ENCODE peak calls at places on chromosomes 2 and 18, in four cellular contexts. One of them, this sample, is unnamed.

GRCh38 chr2:161097157-161097556 is 63.1 kb upstream of the TANK start:
- DNase-seq in K562: no peak
- DNase-seq in GM12878: no peak
- DNase-seq in HepG2: no peak
- DNase-seq in this sample: no peak

GRCh38 chr2:190578158-190579057 is 43.9 kb upstream of the NEMP2 start:
- DNase-seq in HepG2: peak
- DNase-seq in GM12878: no peak
- DNase-seq in K562: peak
- DNase-seq in this sample: no peak

GRCh38 chr2:233184669-233185068 is 66.8 kb upstream of the ATG16L1 start:
- DNase-seq in GM12878: no peak
- DNase-seq in HepG2: no peak
- DNase-seq in K562: no peak
- DNase-seq in this sample: no peak

GRCh38 chr2:217989221-217989948 is 13.4 kb downstream of the TNS1 start:
- DNase-seq in GM12878: no peak
- DNase-seq in K562: no peak
- DNase-seq in HepG2: no peak
- DNase-seq in this sample: no peak

GRCh38 chr2:215579809-215580208 is 143.9 kb upstream of the FN1 start:
- DNase-seq in HepG2: peak
- DNase-seq in GM12878: no peak
- DNase-seq in K562: no peak
- DNase-seq in this sample: no peak

GRCh38 chr2:4408311-4408710 is 704.9 kb downstream of the DCDC2C start:
- DNase-seq in K562: no peak
- DNase-seq in GM12878: no peak
- DNase-seq in HepG2: no peak
- DNase-seq in this sample: no peak

GRCh38 chr18:9000736-9001135 is 101.8 kb upstream of the NDUFV2 start:
- DNase-seq in K562: no peak
- DNase-seq in GM12878: no peak
- DNase-seq in HepG2: no peak
- DNase-seq in this sample: no peak

GRCh38 chr2:35454966-35455638 is 900.5 kb upstream of the CRIM1 start:
- DNase-seq in K562: no peak
- DNase-seq in HepG2: no peak
- DNase-seq in GM12878: no peak
- DNase-seq in this sample: peak

GRCh38 chr2:32742381-32742780 is 114.5 kb downstream of the TTC27 start:
- DNase-seq in K562: no peak
- DNase-seq in GM12878: no peak
- DNase-seq in HepG2: no peak
- DNase-seq in this sample: no peak

GRCh38 chr2:240431663-240432424 is 3.6 kb upstream of the GPC1 start:
- DNase-seq in K562: no peak
- DNase-seq in GM12878: no peak
- DNase-seq in HepG2: no peak
- DNase-seq in this sample: no peak

GRCh38 chr18:48295586-48296311 is 113.4 kb downstream of the ZBTB7C start:
- DNase-seq in HepG2: peak
- DNase-seq in K562: no peak
- DNase-seq in GM12878: no peak
- DNase-seq in this sample: peak

GRCh38 chr2:30403592-30404353 is 43.3 kb upstream of the LCLAT1 start:
- DNase-seq in K562: no peak
- DNase-seq in GM12878: no peak
- DNase-seq in HepG2: no peak
- DNase-seq in this sample: no peak

GRCh38 chr18:75811156-75811555 is 383.7 kb upstream of the SMIM21 start:
- DNase-seq in HepG2: no peak
- DNase-seq in K562: no peak
- DNase-seq in GM12878: no peak
- DNase-seq in this sample: no peak

GRCh38 chr2:54041135-54041534 is 70.3 kb upstream of the PSME4 start:
- DNase-seq in K562: no peak
- DNase-seq in GM12878: no peak
- DNase-seq in HepG2: no peak
- DNase-seq in this sample: no peak

GRCh38 chr2:113907297-113907696 is 17.4 kb downstream of the ACTR3 start:
- DNase-seq in K562: no peak
- DNase-seq in HepG2: no peak
- DNase-seq in GM12878: no peak
- DNase-seq in this sample: no peak

GRCh38 chr2:234611209-234611608 is 114.3 kb upstream of the ARL4C start:
- DNase-seq in GM12878: no peak
- DNase-seq in K562: peak
- DNase-seq in HepG2: peak
- DNase-seq in this sample: no peak

GRCh38 chr2:9003366-9003615 is 193 bp downstream of the MBOAT2 start:
- DNase-seq in K562: no peak
- DNase-seq in GM12878: no peak
- DNase-seq in HepG2: no peak
- DNase-seq in this sample: no peak

GRCh38 chr2:104378853-104379374 is 475.0 kb upstream of the POU3F3 start:
- DNase-seq in K562: no peak
- DNase-seq in HepG2: peak
- DNase-seq in GM12878: no peak
- DNase-seq in this sample: no peak

GRCh38 chr18:62739911-62740310 is 24.6 kb downstream of the PHLPP1 start:
- DNase-seq in K562: no peak
- DNase-seq in GM12878: no peak
- DNase-seq in HepG2: no peak
- DNase-seq in this sample: no peak

GRCh38 chr2:18253686-18254197 is 306.7 kb downstream of the RDH14 start:
- DNase-seq in K562: no peak
- DNase-seq in HepG2: no peak
- DNase-seq in GM12878: no peak
- DNase-seq in this sample: no peak

GRCh38 chr2:197556456-197556855 is 40.6 kb downstream of the MOB4 start:
- DNase-seq in HepG2: no peak
- DNase-seq in K562: no peak
- DNase-seq in GM12878: no peak
- DNase-seq in this sample: no peak

GRCh38 chr2:28904802-28905499 is 10.5 kb downstream of the WDR43 start:
- DNase-seq in GM12878: no peak
- DNase-seq in HepG2: no peak
- DNase-seq in K562: no peak
- DNase-seq in this sample: no peak

GRCh38 chr2:170088776-170089175 is 89.2 kb upstream of the MYO3B start:
- DNase-seq in GM12878: no peak
- DNase-seq in HepG2: no peak
- DNase-seq in K562: no peak
- DNase-seq in this sample: no peak

GRCh38 chr2:97645112-97645699 is 656 bp upstream of the COX5B start:
- DNase-seq in HepG2: no peak
- DNase-seq in GM12878: no peak
- DNase-seq in K562: peak
- DNase-seq in this sample: no peak

GRCh38 chr2:138689705-138690104 is 90.5 kb downstream of the NXPH2 start:
- DNase-seq in HepG2: no peak
- DNase-seq in GM12878: no peak
- DNase-seq in K562: no peak
- DNase-seq in this sample: no peak

GRCh38 chr2:43032248-43032893 is 194.0 kb downstream of the ZFP36L2 start:
- DNase-seq in GM12878: no peak
- DNase-seq in HepG2: no peak
- DNase-seq in K562: no peak
- DNase-seq in this sample: no peak

GRCh38 chr2:236858661-236859060 is 227.0 kb upstream of the COPS8 start:
- DNase-seq in GM12878: no peak
- DNase-seq in HepG2: no peak
- DNase-seq in K562: no peak
- DNase-seq in this sample: no peak

GRCh38 chr18:35071819-35072247 is 30.6 kb downstream of the MAPRE2 start:
- DNase-seq in HepG2: no peak
- DNase-seq in GM12878: no peak
- DNase-seq in K562: no peak
- DNase-seq in this sample: no peak

GRCh38 chr2:73859721-73860586 is 31.2 kb downstream of the STAMBP start:
- DNase-seq in HepG2: peak
- DNase-seq in K562: peak
- DNase-seq in GM12878: no peak
- DNase-seq in this sample: no peak

GRCh38 chr2:134138115-134138514 is 115.8 kb upstream of the MGAT5 start:
- DNase-seq in HepG2: no peak
- DNase-seq in K562: no peak
- DNase-seq in GM12878: no peak
- DNase-seq in this sample: no peak

GRCh38 chr18:56565596-56566355 is 72.6 kb downstream of the TXNL1 start:
- DNase-seq in K562: no peak
- DNase-seq in GM12878: no peak
- DNase-seq in HepG2: peak
- DNase-seq in this sample: no peak

GRCh38 chr2:102826904-102827303 is 65.1 kb downstream of the TMEM182 start:
- DNase-seq in HepG2: no peak
- DNase-seq in K562: no peak
- DNase-seq in GM12878: no peak
- DNase-seq in this sample: no peak

GRCh38 chr2:23524261-23524706 is 139.3 kb downstream of the KLHL29 start:
- DNase-seq in K562: no peak
- DNase-seq in GM12878: no peak
- DNase-seq in HepG2: no peak
- DNase-seq in this sample: no peak

GRCh38 chr2:60483400-60483799 is 70.1 kb downstream of the BCL11A start:
- DNase-seq in HepG2: no peak
- DNase-seq in GM12878: no peak
- DNase-seq in K562: no peak
- DNase-seq in this sample: no peak

GRCh38 chr2:240643093-240643810 is 18.0 kb downstream of the GPR35 start:
- DNase-seq in HepG2: no peak
- DNase-seq in GM12878: no peak
- DNase-seq in K562: no peak
- DNase-seq in this sample: no peak

GRCh38 chr2:47336259-47337238 is 66.4 kb upstream of the MSH2 start:
- DNase-seq in HepG2: no peak
- DNase-seq in K562: peak
- DNase-seq in GM12878: peak
- DNase-seq in this sample: no peak

GRCh38 chr18:75279381-75279780 is 68.8 kb downstream of the TSHZ1 start:
- DNase-seq in GM12878: no peak
- DNase-seq in K562: no peak
- DNase-seq in HepG2: no peak
- DNase-seq in this sample: no peak

DNA sequence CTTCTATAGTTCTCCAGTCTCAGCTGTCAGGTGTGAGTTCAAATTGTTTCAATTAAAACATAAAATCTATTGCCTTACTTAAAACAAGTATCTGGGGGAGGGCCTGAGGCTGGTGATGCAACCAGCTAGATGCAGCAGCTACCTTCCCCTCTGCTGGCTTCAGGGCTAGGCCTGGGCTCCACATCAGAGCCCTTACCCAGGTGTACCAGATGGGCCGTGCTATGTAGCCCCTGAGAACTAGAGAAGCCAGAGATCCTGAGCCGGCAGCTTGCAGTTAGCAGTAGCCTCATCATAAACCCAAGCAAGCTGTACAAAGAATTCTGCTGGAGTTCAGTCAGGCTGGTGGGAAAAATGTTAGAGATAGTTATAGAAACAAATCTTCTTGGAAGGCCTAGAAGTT is 97.7 kb upstream of the ACAA2 start:
- DNase-seq in K562: no peak
- DNase-seq in HepG2: no peak
- DNase-seq in GM12878: no peak
- DNase-seq in this sample: no peak
- TF ChIP-seq ETV6 in K562: no peak
- TF ChIP-seq ETV6 in HepG2: no peak
- TF ChIP-seq ETV6 in GM12878: no peak
- TF ChIP-seq ETV6 in this sample: no peak

GRCh38 chr18:73848656-73849055 is 299.0 kb downstream of the FBXO15 start:
- DNase-seq in GM12878: no peak
- DNase-seq in HepG2: no peak
- DNase-seq in K562: no peak
- DNase-seq in this sample: no peak
- TF ChIP-seq MAX in GM12878: no peak
- TF ChIP-seq MAX in HepG2: no peak
- TF ChIP-seq MAX in K562: no peak
- TF ChIP-seq MAX in this sample: no peak

GRCh38 chr2:199933466-199933865 is 21.8 kb downstream of the TYW5 start:
- DNase-seq in GM12878: no peak
- DNase-seq in HepG2: no peak
- DNase-seq in K562: no peak
- DNase-seq in this sample: no peak
- TF ChIP-seq ETV6 in GM12878: no peak
- TF ChIP-seq ETV6 in HepG2: no peak
- TF ChIP-seq ETV6 in K562: no peak
- TF ChIP-seq ETV6 in this sample: no peak

DNA sequence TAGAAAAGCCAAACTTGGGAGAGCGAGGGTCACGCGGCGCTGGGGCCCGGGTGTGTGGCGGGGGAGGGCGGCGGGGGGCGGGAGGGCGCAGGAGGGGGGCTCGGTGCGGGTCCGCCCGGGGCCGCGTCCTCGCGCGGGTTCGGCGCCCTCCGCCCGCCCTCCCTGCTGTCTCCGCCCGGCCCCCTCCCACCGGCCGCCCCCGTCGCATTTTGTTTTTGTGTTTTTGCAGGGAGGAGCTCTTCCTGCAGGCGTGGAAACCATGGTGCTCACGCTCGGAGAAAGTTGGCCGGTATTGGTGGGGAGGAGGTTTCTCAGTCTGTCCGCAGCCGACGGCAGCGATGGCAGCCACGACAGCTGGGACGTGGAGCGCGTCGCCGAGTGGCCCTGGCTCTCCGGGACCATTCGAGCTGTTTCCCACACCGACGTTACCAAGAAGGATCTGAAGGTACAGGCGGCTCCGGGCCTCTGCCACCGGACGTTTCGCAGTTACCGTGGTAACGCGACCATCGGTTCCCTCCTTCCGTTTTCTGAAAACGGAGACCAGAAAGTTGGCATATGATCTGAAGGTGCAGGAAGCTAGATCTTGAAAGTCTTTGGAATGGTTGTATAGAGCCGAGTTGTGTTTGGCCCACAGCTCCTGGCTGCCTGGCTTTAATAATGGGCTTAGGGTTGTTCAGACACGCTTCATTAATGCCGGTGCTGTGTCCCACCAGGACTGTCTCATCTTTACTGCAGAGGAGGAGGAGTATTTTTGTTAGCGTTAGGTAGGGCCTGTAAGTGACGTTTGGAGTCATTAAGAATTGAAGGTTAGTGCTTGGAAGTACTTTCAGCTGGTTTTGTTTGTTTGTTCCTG is 844 bp downstream of the KDM3A start:
- DNase-seq in K562: peak
- DNase-seq in GM12878: peak
- DNase-seq in HepG2: peak
- DNase-seq in this sample: peak
- TF ChIP-seq MAX in K562: peak
- TF ChIP-seq MAX in GM12878: no peak
- TF ChIP-seq MAX in HepG2: no peak
- TF ChIP-seq MAX in this sample: no peak

This sample was measured in WTC11.